ENCODE peak calls at places on chromosome 5, in four cellular contexts. O is GM12878, C is K562, B is HL-60. N is an unnamed sample.

GRCh38 chr5:175847503-175847902 is 23.9 kb upstream of the CPLX2 start:
- DNase-seq in O (no peak), C (peak; percentile 19), B (no peak), N (peak; percentile 22)

GRCh38 chr5:168211245-168211644 is 80.2 kb upstream of the WWC1 start:
- DNase-seq in O (no peak), C (no peak), B (no peak), N (no peak)

GRCh38 chr5:179890751-179891682 is 16.7 kb downstream of the TBC1D9B start:
- DNase-seq in O (no peak), C (no peak), B (no peak), N (no peak)

GRCh38 chr5:100797863-100798262 is 105.2 kb downstream of the ST8SIA4 start:
- DNase-seq in O (no peak), C (no peak), B (no peak), N (no peak)

GRCh38 chr5:94422819-94423218 is 195.6 kb downstream of the KIAA0825 start:
- DNase-seq in O (no peak), C (no peak), B (no peak), N (no peak)

GRCh38 chr5:167798427-167798826 is 493.0 kb upstream of the WWC1 start:
- DNase-seq in O (no peak), C (no peak), B (no peak), N (no peak)

GRCh38 chr5:171308453-171309275 is at the start of gene TLX3:
- DNase-seq in O (no peak), C (no peak), B (no peak), N (no peak)

GRCh38 chr5:181281077-181281983 is 20.4 kb upstream of the TRIM52 start:
- DNase-seq in O (no peak), C (peak; percentile 83), B (no peak), N (no peak)

GRCh38 chr5:111545031-111545430 is 32.7 kb upstream of the STARD4 start:
- DNase-seq in O (no peak), C (no peak), B (no peak), N (no peak)

GRCh38 chr5:75348241-75348640 is 11.2 kb downstream of the HMGCR start:
- DNase-seq in O (no peak), C (no peak), B (no peak), N (no peak)

GRCh38 chr5:151214614-151215545 is 9.0 kb downstream of the CCDC69 start:
- DNase-seq in O (peak; percentile 91), C (no peak), B (peak; percentile 96), N (peak; percentile 43)

GRCh38 chr5:175517824-175518450 is 39.6 kb downstream of the SFXN1 start:
- DNase-seq in O (no peak), C (peak; percentile 67), B (no peak), N (no peak)

GRCh38 chr5:95864944-95865504 is 42.5 kb upstream of the GLRX start:
- DNase-seq in O (no peak), C (no peak), B (no peak), N (no peak)

GRCh38 chr5:54538156-54538555 is 20.6 kb downstream of the SNX18 start:
- DNase-seq in O (no peak), C (no peak), B (no peak), N (no peak)

GRCh38 chr5:72508241-72509170 is 1.3 kb upstream of the ZNF366 start:
- DNase-seq in O (peak; percentile 83), C (no peak), B (no peak), N (peak; percentile 34)

GRCh38 chr5:135066781-135067430 is 32.9 kb upstream of the PITX1 start:
- DNase-seq in O (no peak), C (no peak), B (no peak), N (no peak)

GRCh38 chr5:151094054-151094858 is 13.4 kb upstream of the TNIP1 start:
- DNase-seq in O (no peak), C (no peak), B (no peak), N (no peak)

GRCh38 chr5:135391123-135391868 is 7.7 kb downstream of the MACROH2A1 start:
- DNase-seq in O (no peak), C (no peak), B (no peak), N (no peak)

GRCh38 chr5:35458824-35459207 is 158.8 kb upstream of the SPEF2 start:
- DNase-seq in O (no peak), C (no peak), B (no peak), N (no peak)

GRCh38 chr5:42801516-42802166 is 10.1 kb downstream of the SELENOP start:
- DNase-seq in O (no peak), C (no peak), B (no peak), N (no peak)

GRCh38 chr5:115471674-115472073 is 72.9 kb downstream of the FEM1C start:
- DNase-seq in O (no peak), C (no peak), B (no peak), N (no peak)

GRCh38 chr5:33793836-33794549 is 97.8 kb downstream of the ADAMTS12 start:
- DNase-seq in O (no peak), C (no peak), B (no peak), N (no peak)

GRCh38 chr5:377326-377981 is 55.9 kb downstream of the AHRR start:
- DNase-seq in O (no peak), C (no peak), B (no peak), N (no peak)

GRCh38 chr5:126561908-126562307 is 33.1 kb downstream of the ALDH7A1 start:
- DNase-seq in O (no peak), C (no peak), B (no peak), N (no peak)

GRCh38 chr5:134409321-134409720 is 2.4 kb downstream of the CDKN2AIPNL start:
- DNase-seq in O (no peak), C (peak; percentile 59), B (no peak), N (no peak)

GRCh38 chr5:175393922-175394321 is 50.1 kb downstream of the DRD1 start:
- DNase-seq in O (no peak), C (no peak), B (no peak), N (no peak)

GRCh38 chr5:177087707-177088005 is 941 bp downstream of the FGFR4 start:
- DNase-seq in O (no peak), C (no peak), B (no peak), N (no peak)

GRCh38 chr5:2148312-2149195 is 265.8 kb upstream of the IRX4 start:
- DNase-seq in O (no peak), C (no peak), B (no peak), N (no peak)

GRCh38 chr5:122180863-122181519 is 51.6 kb downstream of the ZNF474 start:
- DNase-seq in O (no peak), C (no peak), B (no peak), N (no peak)

GRCh38 chr5:140178482-140179116 is 3.6 kb downstream of the CYSTM1 start:
- DNase-seq in O (no peak), C (no peak), B (no peak), N (no peak)

GRCh38 chr5:180367300-180367699 is 14.2 kb upstream of the GFPT2 start:
- DNase-seq in O (no peak), C (no peak), B (no peak), N (no peak)

GRCh38 chr5:143014017-143014651 is 244.0 kb downstream of the ARHGAP26 start:
- DNase-seq in O (no peak), C (peak; percentile 57), B (no peak), N (no peak)

GRCh38 chr5:1864896-1865440 is 17.8 kb downstream of the IRX4 start:
- DNase-seq in O (no peak), C (no peak), B (no peak), N (no peak)

GRCh38 chr5:128015978-128016377 is 67.6 kb upstream of the SLC12A2 start:
- DNase-seq in O (no peak), C (peak; percentile 8), B (no peak), N (no peak)

GRCh38 chr5:523658-524441 is 399 bp downstream of the SLC9A3 start:
- DNase-seq in O (no peak), C (no peak), B (no peak), N (no peak)

GRCh38 chr5:141758316-141758965 is 76.4 kb upstream of the ARAP3 start:
- DNase-seq in O (no peak), C (no peak), B (no peak), N (no peak)

GRCh38 chr5:83430130-83431010 is 41.2 kb upstream of the VCAN start:
- DNase-seq in O (peak; percentile 21), C (peak; percentile 48), B (peak; percentile 14), N (peak; percentile 27)

GRCh38 chr5:138037271-138037670 is 4.4 kb upstream of the FAM13B start:
- DNase-seq in O (no peak), C (no peak), B (no peak), N (no peak)

GRCh38 chr5:55037046-55037771 is 13.2 kb downstream of the GZMK start:
- DNase-seq in O (no peak), C (no peak), B (no peak), N (no peak)

GRCh38 chr5:178163772-178164735 is 10.4 kb upstream of the NHP2 start:
- DNase-seq in O (peak; percentile 34), C (peak; percentile 89), B (peak; percentile 67), N (peak; percentile 92)
- TF ChIP-seq POLR2AphosphoS5 in O (no peak), C (no peak), B (no peak), N (no peak)

DNA sequence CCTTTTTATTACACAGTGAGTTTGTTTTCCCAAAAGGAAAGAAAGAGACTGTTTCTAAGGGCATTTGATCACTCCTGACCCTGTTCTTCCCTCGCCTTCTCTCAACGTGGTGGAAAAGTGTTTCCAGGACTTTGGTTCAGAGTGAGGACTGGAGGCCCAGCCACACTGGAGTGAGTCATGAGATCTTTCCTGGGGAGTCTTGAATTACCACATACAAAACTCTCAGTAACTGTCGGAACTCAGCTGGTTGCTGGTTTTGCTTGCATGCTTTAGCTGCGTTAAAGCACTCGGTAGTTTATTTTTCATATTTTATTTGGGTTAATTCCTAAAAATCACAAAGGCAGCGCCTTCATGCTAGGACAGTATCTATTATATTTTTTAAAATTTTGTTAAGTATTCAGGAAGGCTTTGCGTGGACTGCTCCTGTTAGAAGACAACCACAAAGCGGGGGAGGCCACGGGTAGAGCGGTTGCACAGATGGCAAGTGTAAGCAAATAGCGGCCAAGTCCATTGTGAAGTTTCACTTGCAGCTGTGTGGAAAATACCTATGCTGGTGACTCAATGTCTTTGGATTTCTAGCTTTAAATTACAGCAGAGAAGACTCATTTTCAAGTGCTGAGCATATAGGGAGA is 77.7 kb downstream of the ARSB start:
- DNase-seq in O (peak; percentile 34), C (no peak), B (peak; percentile 68), N (no peak)
- TF ChIP-seq SPI1 in O (no peak), C (no peak), B (no peak), N (no peak)

GRCh38 chr5:120599576-120599975 is 135.5 kb downstream of the PRR16 start:
- DNase-seq in O (no peak), C (no peak), B (no peak), N (no peak)
- TF ChIP-seq POLR2AphosphoS5 in O (no peak), C (no peak), B (no peak), N (no peak)

GRCh38 chr5:132269635-132270344 is 12.3 kb downstream of the PDLIM4 start:
- DNase-seq in O (no peak), C (no peak), B (no peak), N (no peak)
- TF ChIP-seq SPI1 in O (no peak), C (no peak), B (no peak), N (no peak)

N was measured in GM12891.